ENCODE peak calls at places on chromosomes 6 and 20, in eight cellular contexts. One of them, this sample, is unnamed.

GRCh38 chr6:42045538-42046460 is 4.5 kb upstream of the TAF8 start:
- DNase-seq in GM06990: peak
- DNase-seq in AG09309: peak
- DNase-seq in type B pancreatic cell: no peak
- DNase-seq in GM23338: peak
- DNase-seq in epithelial cell of esophagus: peak
- DNase-seq in colonic mucosa: peak
- DNase-seq in PC-9: peak
- DNase-seq in this sample: peak

GRCh38 chr6:11828185-11828897 is 49.7 kb upstream of the ADTRP start:
- DNase-seq in GM06990: peak
- DNase-seq in AG09309: no peak
- DNase-seq in type B pancreatic cell: no peak
- DNase-seq in GM23338: no peak
- DNase-seq in epithelial cell of esophagus: no peak
- DNase-seq in colonic mucosa: no peak
- DNase-seq in PC-9: no peak
- DNase-seq in this sample: no peak

GRCh38 chr6:28757429-28758045 is 166.2 kb downstream of the TRIM27 start:
- DNase-seq in GM06990: no peak
- DNase-seq in AG09309: no peak
- DNase-seq in type B pancreatic cell: no peak
- DNase-seq in GM23338: peak
- DNase-seq in epithelial cell of esophagus: peak
- DNase-seq in colonic mucosa: no peak
- DNase-seq in PC-9: no peak
- DNase-seq in this sample: no peak

GRCh38 chr6:142926494-142927273 is 18.3 kb downstream of the HIVEP2 start:
- DNase-seq in GM06990: peak
- DNase-seq in AG09309: no peak
- DNase-seq in type B pancreatic cell: peak
- DNase-seq in GM23338: peak
- DNase-seq in epithelial cell of esophagus: peak
- DNase-seq in colonic mucosa: peak
- DNase-seq in PC-9: peak
- DNase-seq in this sample: peak

GRCh38 chr6:25050356-25050755 is 114.6 kb upstream of the RIPOR2 start:
- DNase-seq in GM06990: peak
- DNase-seq in AG09309: no peak
- DNase-seq in type B pancreatic cell: no peak
- DNase-seq in GM23338: no peak
- DNase-seq in epithelial cell of esophagus: peak
- DNase-seq in colonic mucosa: no peak
- DNase-seq in PC-9: no peak
- DNase-seq in this sample: no peak

GRCh38 chr6:81331526-81331925 is 421.0 kb downstream of the TENT5A start:
- DNase-seq in GM06990: no peak
- DNase-seq in AG09309: peak
- DNase-seq in type B pancreatic cell: no peak
- DNase-seq in GM23338: no peak
- DNase-seq in epithelial cell of esophagus: no peak
- DNase-seq in colonic mucosa: no peak
- DNase-seq in PC-9: no peak
- DNase-seq in this sample: no peak

GRCh38 chr6:133634474-133634873 is 254.4 kb upstream of the TCF21 start:
- DNase-seq in GM06990: no peak
- DNase-seq in AG09309: no peak
- DNase-seq in type B pancreatic cell: no peak
- DNase-seq in GM23338: no peak
- DNase-seq in epithelial cell of esophagus: no peak
- DNase-seq in colonic mucosa: no peak
- DNase-seq in PC-9: no peak
- DNase-seq in this sample: no peak

GRCh38 chr20:4469910-4470309 is 251.8 kb upstream of the PRND start:
- DNase-seq in GM06990: no peak
- DNase-seq in AG09309: no peak
- DNase-seq in type B pancreatic cell: no peak
- DNase-seq in GM23338: no peak
- DNase-seq in epithelial cell of esophagus: no peak
- DNase-seq in colonic mucosa: no peak
- DNase-seq in PC-9: no peak
- DNase-seq in this sample: no peak

GRCh38 chr20:38031957-38032356 is 1.3 kb downstream of the TTI1 start:
- DNase-seq in GM06990: no peak
- DNase-seq in AG09309: no peak
- DNase-seq in type B pancreatic cell: no peak
- DNase-seq in GM23338: no peak
- DNase-seq in epithelial cell of esophagus: no peak
- DNase-seq in colonic mucosa: no peak
- DNase-seq in PC-9: no peak
- DNase-seq in this sample: no peak

GRCh38 chr20:38034961-38035360 is 1.4 kb downstream of the RPRD1B start:
- DNase-seq in GM06990: no peak
- DNase-seq in AG09309: no peak
- DNase-seq in type B pancreatic cell: no peak
- DNase-seq in GM23338: no peak
- DNase-seq in epithelial cell of esophagus: peak
- DNase-seq in colonic mucosa: no peak
- DNase-seq in PC-9: no peak
- DNase-seq in this sample: no peak

GRCh38 chr20:38034108-38034649 is 633 bp downstream of the RPRD1B start:
- DNase-seq in GM06990: no peak
- DNase-seq in AG09309: no peak
- DNase-seq in type B pancreatic cell: no peak
- DNase-seq in GM23338: no peak
- DNase-seq in epithelial cell of esophagus: no peak
- DNase-seq in colonic mucosa: peak
- DNase-seq in PC-9: no peak
- DNase-seq in this sample: no peak

GRCh38 chr20:38032585-38033329 is 499 bp downstream of the TTI1 start:
- DNase-seq in GM06990: peak
- DNase-seq in AG09309: no peak
- DNase-seq in type B pancreatic cell: no peak
- DNase-seq in GM23338: peak
- DNase-seq in epithelial cell of esophagus: no peak
- DNase-seq in colonic mucosa: peak
- DNase-seq in PC-9: no peak
- DNase-seq in this sample: no peak

DNA sequence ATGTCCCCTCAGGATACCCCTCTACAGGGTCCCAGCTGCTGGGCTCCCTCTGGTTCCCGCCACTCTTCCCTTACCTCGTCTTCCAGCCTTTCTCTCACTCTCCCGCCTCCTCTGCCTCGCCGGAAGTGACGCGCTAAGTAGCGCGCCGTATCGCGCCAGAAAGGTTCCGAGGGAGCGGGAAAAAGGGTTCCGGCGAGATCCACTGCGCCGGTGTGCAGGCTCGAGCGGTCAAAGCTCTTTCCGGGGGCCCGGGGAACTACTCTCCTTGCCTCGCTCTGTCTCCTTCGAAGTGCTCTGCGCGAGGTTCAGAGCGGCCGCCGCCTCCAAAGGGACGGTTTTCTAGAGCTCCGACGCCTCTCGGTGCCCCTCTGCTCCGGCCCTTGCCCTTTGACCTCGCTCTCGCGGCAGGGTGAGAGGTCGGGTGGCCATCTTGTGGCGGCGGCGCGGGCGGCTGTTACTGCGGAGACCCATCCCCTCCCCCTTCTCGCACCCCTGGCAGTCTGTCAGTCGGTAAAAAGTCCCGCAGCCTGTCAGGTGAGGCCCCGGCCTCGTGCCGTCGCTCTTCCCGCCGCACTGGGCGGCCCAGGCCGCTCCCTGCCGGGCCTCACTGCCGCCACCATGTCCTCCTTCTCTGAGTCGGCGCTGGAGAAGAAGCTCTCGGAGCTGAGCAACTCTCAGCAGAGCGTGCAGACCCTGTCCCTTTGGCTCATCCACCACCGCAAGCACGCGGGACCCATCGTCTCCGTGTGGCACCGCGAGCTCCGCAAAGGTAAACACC is at the start of the genes RPRD1B and TTI1:
- DNase-seq in GM06990: peak
- DNase-seq in AG09309: peak
- DNase-seq in type B pancreatic cell: peak
- DNase-seq in GM23338: peak
- DNase-seq in epithelial cell of esophagus: peak
- DNase-seq in colonic mucosa: peak
- DNase-seq in PC-9: peak
- DNase-seq in this sample: peak
- TF ChIP-seq CTCF in GM06990: peak
- TF ChIP-seq CTCF in AG09309: no peak
- TF ChIP-seq CTCF in type B pancreatic cell: no peak
- TF ChIP-seq CTCF in GM23338: no peak
- TF ChIP-seq CTCF in epithelial cell of esophagus: no peak
- TF ChIP-seq CTCF in colonic mucosa: no peak
- TF ChIP-seq CTCF in PC-9: no peak
- TF ChIP-seq CTCF in this sample: peak

GRCh38 chr6:9540126-9540525 is 874.7 kb downstream of the TFAP2A start:
- DNase-seq in GM06990: no peak
- DNase-seq in AG09309: no peak
- DNase-seq in type B pancreatic cell: no peak
- DNase-seq in GM23338: no peak
- DNase-seq in epithelial cell of esophagus: no peak
- DNase-seq in colonic mucosa: no peak
- DNase-seq in PC-9: no peak
- DNase-seq in this sample: no peak

GRCh38 chr6:9543649-9544048 is 871.2 kb downstream of the TFAP2A start:
- DNase-seq in GM06990: no peak
- DNase-seq in AG09309: no peak
- DNase-seq in type B pancreatic cell: no peak
- DNase-seq in GM23338: peak
- DNase-seq in epithelial cell of esophagus: peak
- DNase-seq in colonic mucosa: no peak
- DNase-seq in PC-9: no peak
- DNase-seq in this sample: no peak

GRCh38 chr6:9537381-9537780 is 877.5 kb downstream of the TFAP2A start:
- DNase-seq in GM06990: no peak
- DNase-seq in AG09309: peak
- DNase-seq in type B pancreatic cell: no peak
- DNase-seq in GM23338: no peak
- DNase-seq in epithelial cell of esophagus: no peak
- DNase-seq in colonic mucosa: no peak
- DNase-seq in PC-9: no peak
- DNase-seq in this sample: no peak

GRCh38 chr6:9539231-9539755 is 875.6 kb downstream of the TFAP2A start:
- DNase-seq in GM06990: no peak
- DNase-seq in AG09309: no peak
- DNase-seq in type B pancreatic cell: no peak
- DNase-seq in GM23338: no peak
- DNase-seq in epithelial cell of esophagus: no peak
- DNase-seq in colonic mucosa: no peak
- DNase-seq in PC-9: no peak
- DNase-seq in this sample: no peak

DNA sequence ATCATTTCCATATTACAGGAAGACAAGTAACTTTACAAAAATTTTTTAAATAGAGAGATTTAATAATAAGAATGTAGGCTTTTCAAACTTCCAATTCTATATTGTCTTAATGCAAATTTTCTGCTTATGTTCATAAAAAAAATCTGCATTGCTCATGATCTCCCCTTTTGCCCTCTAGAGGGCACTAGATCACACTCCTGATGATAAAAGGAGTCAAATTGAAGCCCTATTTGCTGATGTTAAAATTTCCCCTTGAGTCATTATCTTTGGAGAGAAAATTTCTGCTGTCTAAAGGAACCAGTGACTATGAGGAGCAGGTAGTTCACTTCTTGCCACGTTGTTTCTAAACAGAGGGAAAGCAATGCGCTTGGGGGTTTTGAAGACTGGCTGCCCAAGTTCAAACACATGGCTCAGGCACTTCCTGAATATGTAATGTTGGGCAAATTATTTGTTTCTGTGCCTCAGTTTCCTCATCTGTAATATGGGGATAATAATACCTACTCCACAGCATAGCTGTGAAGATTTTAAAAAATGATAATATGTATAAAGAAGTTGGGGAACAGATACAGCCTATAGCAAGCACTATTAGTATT is 874.2 kb downstream of the TFAP2A start:
- DNase-seq in GM06990: no peak
- DNase-seq in AG09309: no peak
- DNase-seq in type B pancreatic cell: no peak
- DNase-seq in GM23338: peak
- DNase-seq in epithelial cell of esophagus: peak
- DNase-seq in colonic mucosa: no peak
- DNase-seq in PC-9: peak
- DNase-seq in this sample: no peak
- TF ChIP-seq CTCF in GM06990: peak
- TF ChIP-seq CTCF in AG09309: peak
- TF ChIP-seq CTCF in type B pancreatic cell: peak
- TF ChIP-seq CTCF in GM23338: peak
- TF ChIP-seq CTCF in epithelial cell of esophagus: peak
- TF ChIP-seq CTCF in colonic mucosa: peak
- TF ChIP-seq CTCF in PC-9: peak
- TF ChIP-seq CTCF in this sample: peak

GRCh38 chr6:118283759-118284158 is 264.3 kb upstream of the PLN start:
- DNase-seq in GM06990: no peak
- DNase-seq in AG09309: no peak
- DNase-seq in type B pancreatic cell: no peak
- DNase-seq in GM23338: peak
- DNase-seq in epithelial cell of esophagus: peak
- DNase-seq in colonic mucosa: peak
- DNase-seq in PC-9: peak
- DNase-seq in this sample: no peak
- TF ChIP-seq CTCF in GM06990: peak
- TF ChIP-seq CTCF in AG09309: peak
- TF ChIP-seq CTCF in type B pancreatic cell: peak
- TF ChIP-seq CTCF in GM23338: peak
- TF ChIP-seq CTCF in epithelial cell of esophagus: peak
- TF ChIP-seq CTCF in colonic mucosa: peak
- TF ChIP-seq CTCF in PC-9: peak
- TF ChIP-seq CTCF in this sample: peak

GRCh38 chr6:7140631-7141366 is 33.0 kb downstream of the RREB1 start:
- DNase-seq in GM06990: peak
- DNase-seq in AG09309: no peak
- DNase-seq in type B pancreatic cell: peak
- DNase-seq in GM23338: peak
- DNase-seq in epithelial cell of esophagus: peak
- DNase-seq in colonic mucosa: peak
- DNase-seq in PC-9: peak
- DNase-seq in this sample: no peak

GRCh38 chr6:7142228-7142801 is 34.6 kb downstream of the RREB1 start:
- DNase-seq in GM06990: no peak
- DNase-seq in AG09309: no peak
- DNase-seq in type B pancreatic cell: no peak
- DNase-seq in GM23338: no peak
- DNase-seq in epithelial cell of esophagus: no peak
- DNase-seq in colonic mucosa: no peak
- DNase-seq in PC-9: no peak
- DNase-seq in this sample: no peak

GRCh38 chr6:7144810-7145209 is 37.0 kb downstream of the RREB1 start:
- DNase-seq in GM06990: no peak
- DNase-seq in AG09309: no peak
- DNase-seq in type B pancreatic cell: no peak
- DNase-seq in GM23338: no peak
- DNase-seq in epithelial cell of esophagus: no peak
- DNase-seq in colonic mucosa: no peak
- DNase-seq in PC-9: no peak
- DNase-seq in this sample: no peak

GRCh38 chr6:7145269-7146078 is 37.7 kb downstream of the RREB1 start:
- DNase-seq in GM06990: no peak
- DNase-seq in AG09309: no peak
- DNase-seq in type B pancreatic cell: no peak
- DNase-seq in GM23338: peak
- DNase-seq in epithelial cell of esophagus: peak
- DNase-seq in colonic mucosa: peak
- DNase-seq in PC-9: peak
- DNase-seq in this sample: no peak

DNA sequence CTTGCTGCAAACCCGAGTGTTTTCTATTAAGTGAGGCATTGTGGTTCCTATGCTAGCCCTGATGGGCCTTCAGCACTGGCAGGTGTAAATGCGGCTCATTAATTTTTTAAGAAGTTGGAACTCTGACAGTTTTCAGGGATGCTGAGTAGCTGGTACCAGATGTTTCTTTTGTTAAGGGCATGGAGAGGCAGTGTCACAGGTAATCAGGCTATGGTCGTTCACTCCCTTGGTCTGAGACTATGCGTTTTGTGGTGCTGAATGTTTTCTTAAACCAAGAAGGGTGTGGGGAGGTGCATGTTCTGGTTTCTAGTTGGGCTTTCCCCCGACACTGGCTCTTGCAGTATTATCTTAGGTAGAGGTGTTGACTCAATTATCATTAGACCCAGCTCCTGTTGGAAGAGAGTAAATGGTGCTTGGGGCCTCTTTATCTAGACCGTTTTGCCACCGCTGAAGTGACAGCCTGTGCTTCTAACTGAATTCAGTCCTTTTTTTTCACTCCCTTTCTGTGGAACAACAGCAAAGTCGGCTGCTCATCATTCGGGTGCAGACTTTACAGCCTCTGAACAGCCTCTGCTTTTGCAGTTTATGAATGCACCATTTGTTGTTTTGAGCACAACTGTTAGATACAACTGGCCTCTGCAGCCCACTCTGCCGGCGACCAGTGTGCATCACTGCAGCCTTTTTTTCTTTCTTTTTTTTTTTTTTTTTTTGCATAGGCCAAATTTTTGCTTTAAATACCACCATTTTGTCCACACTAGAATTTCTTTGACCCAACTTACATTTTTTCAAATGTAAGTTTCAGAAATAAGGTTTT is 35.6 kb downstream of the RREB1 start:
- DNase-seq in GM06990: no peak
- DNase-seq in AG09309: no peak
- DNase-seq in type B pancreatic cell: no peak
- DNase-seq in GM23338: no peak
- DNase-seq in epithelial cell of esophagus: no peak
- DNase-seq in colonic mucosa: no peak
- DNase-seq in PC-9: no peak
- DNase-seq in this sample: no peak
- TF ChIP-seq CTCF in GM06990: no peak
- TF ChIP-seq CTCF in AG09309: peak
- TF ChIP-seq CTCF in type B pancreatic cell: peak
- TF ChIP-seq CTCF in GM23338: no peak
- TF ChIP-seq CTCF in epithelial cell of esophagus: no peak
- TF ChIP-seq CTCF in colonic mucosa: no peak
- TF ChIP-seq CTCF in PC-9: no peak
- TF ChIP-seq CTCF in this sample: peak

This sample was measured in chondrocyte.